ENCODE peak calls at places on chromosomes 5 and 9, in six cellular contexts. E is left lung; M is GM23338; A is activated T-cell treated with anti-CD3 and anti-CD28 coated beads, Interleukin-2, amount 50 U/mL, for 72 hours; V is stimulated activated naive CD8-positive, alpha-beta T cell treated with anti-CD3 and anti-CD28 coated beads, Interleukin-15, Interleukin-2, amounts not matched to agents 100 U/mL and 50 U/mL, for 24 hours; X is stimulated activated effector memory CD8-positive, alpha-beta T cell treated with anti-CD3 and anti-CD28 coated beads, Interleukin-12 subunit alpha, Interleukin-12 subunit beta, amount 100 ng/mL, for 72 hours. U is an unnamed sample.

GRCh38 chr5:149153751-149154610 is 12.7 kb downstream of the ABLIM3 start:
- ATAC-seq in V (no peak), M (no peak), X (no peak), E (peak), A (no peak), U (no peak)

GRCh38 chr9:108802967-108803366 is 52.8 kb downstream of the ACTL7B start:
- ATAC-seq in A (no peak), V (no peak), X (no peak), M (no peak), E (no peak), U (no peak)

GRCh38 chr5:88776692-88777091 is 106.3 kb downstream of the MEF2C start:
- ATAC-seq in V (no peak), M (no peak), A (no peak), X (no peak), E (no peak), U (no peak)

GRCh38 chr9:77985996-77986395 is 45.6 kb downstream of the GNAQ start:
- ATAC-seq in A (no peak), E (no peak), X (no peak), M (no peak), V (no peak), U (no peak)

GRCh38 chr5:35046754-35047153 is 995 bp downstream of the AGXT2 start:
- ATAC-seq in V (no peak), E (peak), A (peak), M (no peak), X (peak), U (no peak)

GRCh38 chr5:94469889-94470288 is 148.5 kb downstream of the KIAA0825 start:
- ATAC-seq in A (no peak), X (no peak), M (no peak), E (no peak), V (no peak), U (no peak)

GRCh38 chr9:127473932-127474331 is 22.6 kb downstream of the LRSAM1 start:
- ATAC-seq in M (no peak), E (no peak), A (no peak), V (no peak), X (no peak), U (peak)

GRCh38 chr5:132591140-132591539 is 34.4 kb downstream of the RAD50 start:
- ATAC-seq in X (no peak), V (no peak), E (no peak), A (no peak), M (no peak), U (no peak)

GRCh38 chr5:122773615-122774014 is 1.3 kb upstream of the SNX2 start:
- ATAC-seq in V (no peak), M (no peak), A (no peak), E (no peak), X (no peak), U (no peak)

GRCh38 chr9:69899491-69899890 is 78.9 kb downstream of the CFAP95 start:
- ATAC-seq in X (no peak), M (no peak), A (no peak), E (no peak), V (no peak), U (no peak)

GRCh38 chr5:150376799-150377771 is 19.6 kb downstream of the TCOF1 start:
- ATAC-seq in X (peak), A (no peak), E (no peak), M (no peak), V (no peak), U (no peak)

GRCh38 chr5:33891731-33892418 is at the start of gene ADAMTS12:
- ATAC-seq in X (peak), V (no peak), E (peak), M (peak), A (peak), U (no peak)

GRCh38 chr9:14400658-14400995 is 86.7 kb upstream of the NFIB start:
- ATAC-seq in X (no peak), E (peak), M (peak), A (no peak), V (no peak), U (peak)

GRCh38 chr9:88692837-88693236 is 157.9 kb downstream of the NXNL2 start:
- ATAC-seq in A (no peak), E (no peak), V (no peak), M (no peak), X (no peak), U (no peak)

GRCh38 chr5:124583469-124584350 is 162.7 kb downstream of the ZNF608 start:
- ATAC-seq in M (no peak), X (peak), V (peak), A (peak), E (peak), U (peak)

GRCh38 chr5:53114988-53115387 is 5.4 kb upstream of the MOCS2 start:
- ATAC-seq in X (no peak), M (no peak), E (no peak), V (no peak), A (no peak), U (no peak)

GRCh38 chr9:131447148-131447547 is 53.3 kb downstream of the PRRC2B start:
- ATAC-seq in M (no peak), A (no peak), V (no peak), E (peak), X (no peak), U (peak)

GRCh38 chr5:123391009-123391408 is 32.2 kb downstream of the CEP120 start:
- ATAC-seq in M (no peak), A (no peak), V (no peak), E (no peak), X (no peak), U (no peak)

GRCh38 chr5:72107874-72108199 is 562 bp downstream of the MAP1B start:
- ATAC-seq in V (peak), E (peak), X (peak), M (peak), A (peak), U (peak)

GRCh38 chr5:142864293-142865260 is 94.4 kb downstream of the ARHGAP26 start:
- ATAC-seq in X (no peak), E (no peak), A (no peak), M (peak), V (no peak), U (peak)

GRCh38 chr9:34035656-34036055 is 13.0 kb downstream of the UBAP2 start:
- ATAC-seq in V (no peak), E (peak), M (peak), X (no peak), A (no peak), U (no peak)

GRCh38 chr5:130112246-130112645 is 208.0 kb downstream of the CHSY3 start:
- ATAC-seq in M (no peak), V (no peak), X (no peak), A (no peak), E (no peak), U (no peak)

GRCh38 chr9:88075966-88076285 is 62.3 kb downstream of the SPATA31C2 start:
- ATAC-seq in M (no peak), E (no peak), V (no peak), A (peak), X (no peak), U (no peak)

GRCh38 chr5:170499621-170500020 is 4.2 kb upstream of the KCNIP1 start:
- ATAC-seq in X (no peak), V (no peak), E (no peak), A (no peak), M (no peak), U (peak)

GRCh38 chr5:140575309-140575708 is 10.7 kb downstream of the SLC35A4 start:
- ATAC-seq in M (peak), E (peak), A (no peak), X (no peak), V (no peak), U (peak)

GRCh38 chr9:93205045-93205768 is 21.3 kb downstream of the WNK2 start:
- ATAC-seq in A (no peak), E (no peak), X (peak), M (no peak), V (peak), U (no peak)

GRCh38 chr5:34604119-34604675 is 51.9 kb upstream of the RAI14 start:
- ATAC-seq in V (no peak), X (no peak), A (no peak), E (no peak), M (no peak), U (peak)

GRCh38 chr9:99824378-99825157 is 2.9 kb downstream of the NR4A3 start:
- ATAC-seq in M (peak), X (peak), E (no peak), V (no peak), A (peak), U (no peak)

U was measured in esophagus mucosa.